ENCODE peak calls at places on chromosomes 6 and 20, in nine cellular contexts. F, T, M, B, Y, J, A, U and P are unnamed samples.
A peak's percentile ranks its signal among the peaks of the same experiment; 100 is the strongest.

GRCh38 chr6:16337280-16337975 is 99.0 kb downstream of the GMPR start:
- DNase-seq in M (peak; percentile 95), Y (peak; percentile 40), B (no peak), J (no peak), A (no peak), U (no peak), F (no peak), T (peak; percentile 85), P (no peak)

GRCh38 chr6:73121421-73121993 is 103.8 kb downstream of the KHDC1L start:
- DNase-seq in M (peak; percentile 47), T (peak; percentile 22), B (peak; percentile 91), A (no peak), U (no peak), Y (peak; percentile 33), F (no peak), J (no peak), P (no peak)

GRCh38 chr20:49935746-49936152 is 448 bp upstream of the RNF114 start:
- DNase-seq in T (no peak), U (no peak), B (no peak), M (no peak), F (no peak), J (no peak), Y (no peak), A (no peak), P (no peak)

GRCh38 chr20:43830883-43831282 is 83.8 kb upstream of the TOX2 start:
- DNase-seq in M (no peak), T (no peak), A (no peak), J (no peak), Y (no peak), F (no peak), U (no peak), B (no peak), P (no peak)

GRCh38 chr20:9498322-9498721 is 16.1 kb upstream of the LAMP5 start:
- DNase-seq in U (no peak), T (no peak), B (no peak), F (no peak), A (no peak), M (peak; percentile 51), J (no peak), Y (no peak), P (no peak)

GRCh38 chr20:8301655-8302054 is 169.6 kb downstream of the PLCB1 start:
- DNase-seq in T (no peak), B (no peak), M (peak; percentile 52), J (no peak), F (no peak), A (no peak), U (no peak), Y (no peak), P (no peak)

GRCh38 chr6:32752580-32752979 is 10.8 kb downstream of the HLA-DQB2 start:
- DNase-seq in J (peak; percentile 37), B (peak; percentile 69), U (no peak), T (no peak), A (no peak), M (no peak), F (no peak), Y (no peak), P (no peak)

GRCh38 chr6:130372786-130373185 is 7.0 kb downstream of the TMEM200A start:
- DNase-seq in A (no peak), Y (no peak), M (peak; percentile 55), B (no peak), F (no peak), J (no peak), T (no peak), U (no peak), P (no peak)

GRCh38 chr20:49291200-49291599 is 13.3 kb upstream of the ZNFX1 start:
- DNase-seq in J (no peak), B (no peak), F (no peak), M (no peak), U (no peak), T (no peak), A (no peak), Y (no peak), P (peak; percentile 57)

GRCh38 chr6:27178001-27178730 is 69.3 kb upstream of the PRSS16 start:
- DNase-seq in F (peak; percentile 51), B (peak; percentile 85), A (peak; percentile 79), M (peak; percentile 95), U (peak; percentile 71), J (peak; percentile 22), Y (peak; percentile 85), T (peak; percentile 78), P (peak; percentile 75)

GRCh38 chr6:54719633-54720032 is 126.9 kb upstream of the FAM83B start:
- DNase-seq in F (no peak), B (no peak), A (peak; percentile 31), M (peak; percentile 10), T (no peak), J (no peak), U (no peak), Y (no peak), P (no peak)

GRCh38 chr6:99838607-99839006 is 155.4 kb downstream of the MCHR2 start:
- DNase-seq in J (no peak), M (no peak), U (no peak), F (no peak), Y (peak; percentile 39), B (no peak), A (peak; percentile 12), T (no peak), P (no peak)

GRCh38 chr20:21505810-21506530 is 7.9 kb downstream of the NKX2-2 start:
- DNase-seq in T (peak; percentile 79), B (peak; percentile 63), Y (peak; percentile 78), F (peak; percentile 66), U (peak; percentile 73), J (peak; percentile 44), A (peak; percentile 89), M (peak; percentile 38), P (no peak)

GRCh38 chr6:148513145-148514071 is 170.8 kb downstream of the SASH1 start:
- DNase-seq in A (no peak), T (no peak), Y (peak; percentile 36), J (no peak), U (no peak), B (no peak), F (no peak), M (peak; percentile 87), P (no peak)

GRCh38 chr20:54694516-54694915 is 219.1 kb downstream of the DOK5 start:
- DNase-seq in U (no peak), M (no peak), J (no peak), Y (no peak), T (no peak), A (no peak), F (no peak), B (no peak), P (no peak)

GRCh38 chr6:31004285-31004684 is 6.0 kb upstream of the MUC22 start:
- DNase-seq in F (no peak), Y (no peak), B (peak; percentile 81), U (no peak), A (no peak), M (no peak), J (no peak), T (no peak), P (no peak)

GRCh38 chr20:59004763-59005522 is 2.1 kb downstream of the CTSZ start:
- DNase-seq in U (no peak), J (no peak), B (no peak), M (no peak), Y (no peak), A (no peak), T (no peak), F (peak; percentile 84), P (peak; percentile 93)

GRCh38 chr6:41346435-41346834 is 11.0 kb downstream of the NCR2 start:
- DNase-seq in Y (no peak), M (no peak), A (no peak), B (no peak), F (no peak), U (no peak), J (no peak), T (no peak), P (no peak)

GRCh38 chr6:15025416-15025815 is 220.5 kb upstream of the JARID2 start:
- DNase-seq in J (no peak), B (no peak), F (no peak), U (no peak), M (no peak), A (no peak), Y (no peak), T (no peak), P (no peak)

DNA sequence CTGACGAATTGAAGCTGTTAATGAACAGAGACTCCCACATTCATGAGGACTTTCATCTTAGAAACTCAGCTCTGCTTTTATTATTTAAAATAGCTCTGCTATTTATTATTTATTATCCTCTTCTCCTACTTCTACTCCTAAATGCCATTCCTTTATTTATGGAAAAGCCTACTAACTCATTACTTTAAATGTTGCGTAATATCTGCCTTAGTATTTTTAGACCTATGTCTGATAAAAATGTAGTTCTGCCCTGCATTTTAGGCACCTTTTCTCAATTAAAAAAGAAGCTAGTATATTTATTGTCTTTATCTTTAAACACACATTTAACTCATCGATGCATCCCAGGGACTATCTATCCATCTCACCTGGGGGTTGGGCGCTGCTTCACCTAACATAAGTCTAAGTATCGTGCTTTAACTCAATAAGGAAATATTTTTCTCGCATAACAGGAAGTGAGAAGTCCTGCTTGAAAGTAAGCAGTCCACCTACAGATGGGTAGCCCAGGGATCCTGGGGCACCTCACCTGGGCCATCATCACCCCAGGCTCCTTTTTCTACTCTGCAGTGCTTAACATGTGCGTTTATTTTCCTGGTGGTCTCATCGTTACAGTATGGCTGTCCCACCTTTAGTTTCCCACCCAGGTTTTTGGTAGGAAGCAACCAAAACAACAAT is 31.3 kb upstream of the FAM184A start:
- DNase-seq in F (peak; percentile 21), T (no peak), B (no peak), Y (no peak), J (no peak), M (no peak), A (no peak), U (no peak), P (peak; percentile 42)
- H2AFZ ChIP-seq in F (peak overlapping the region; percentile 81), T (no peak overlapping the region), B (no peak overlapping the region), Y (peak overlapping the region; percentile 64), J (peak overlapping the region; percentile 92), M (no peak overlapping the region), A (peak overlapping the region; percentile 22), U (peak overlapping the region; percentile 50), P (no peak overlapping the region)

DNA sequence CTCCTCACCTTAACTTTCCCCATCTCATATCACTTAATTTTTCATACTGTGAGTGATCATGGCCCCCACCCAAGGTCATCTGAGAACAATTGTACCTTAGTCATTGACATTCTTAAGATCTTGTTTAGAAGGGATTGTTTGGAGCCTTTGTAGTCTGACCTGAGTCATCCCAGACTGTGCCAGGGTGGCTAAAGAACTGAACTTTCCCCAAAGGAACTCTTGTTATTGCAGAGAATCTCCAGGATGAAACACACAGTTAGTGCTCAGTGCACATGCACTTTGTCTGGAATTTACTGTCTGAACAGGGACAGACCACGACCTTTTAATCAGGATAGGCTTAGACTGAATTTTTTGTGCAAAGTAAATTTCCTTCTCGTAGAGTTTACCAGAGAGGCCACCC is 112.6 kb upstream of the CCN2 start:
- DNase-seq in U (no peak), Y (no peak), T (peak; percentile 37), A (no peak), B (peak; percentile 83), J (peak; percentile 80), M (peak; percentile 57), F (no peak), P (no peak)
- H2AFZ ChIP-seq in U (peak overlapping the region; percentile 12), Y (no peak overlapping the region), T (no peak overlapping the region), A (no peak overlapping the region), B (no peak overlapping the region), J (peak overlapping the region; percentile 69), M (no peak overlapping the region), F (no peak overlapping the region), P (no peak overlapping the region)

GRCh38 chr6:22732186-22732970 is 163.0 kb downstream of the HDGFL1 start:
- DNase-seq in Y (no peak), F (no peak), A (no peak), M (peak; percentile 82), B (no peak), U (no peak), J (no peak), T (no peak), P (no peak)
- H2AFZ ChIP-seq in Y (no peak overlapping the region), F (no peak overlapping the region), A (no peak overlapping the region), M (no peak overlapping the region), B (no peak overlapping the region), U (peak overlapping the region; percentile 37), J (no peak overlapping the region), T (no peak overlapping the region), P (no peak overlapping the region)

GRCh38 chr6:154509421-154510143 is 903 bp downstream of the CNKSR3 start:
- DNase-seq in T (peak; percentile 56), F (no peak), J (no peak), Y (peak; percentile 52), A (peak; percentile 52), B (peak; percentile 53), M (peak; percentile 40), U (peak; percentile 21), P (no peak)
- H2AFZ ChIP-seq in T (peak overlapping the region; percentile 35), F (no peak overlapping the region), J (peak overlapping the region; percentile 52), Y (peak overlapping the region; percentile 90), A (peak overlapping the region; percentile 81), B (peak overlapping the region; percentile 98), M (peak overlapping the region; percentile 75), U (peak overlapping the region; percentile 98), P (no peak overlapping the region)